ENCODE peak calls at places on chromosomes 3 and 15, in five cellular contexts. One of them, this sample, is unnamed.

GRCh38 chr15:82858932-82859331 is 49.5 kb downstream of the WHAMM start:
- DNase-seq in GM12878: no peak
- DNase-seq in H1: no peak
- DNase-seq in K562: no peak
- DNase-seq in HCT116: no peak
- DNase-seq in this sample: no peak

GRCh38 chr3:81643721-81644120 is 117.7 kb downstream of the GBE1 start:
- DNase-seq in GM12878: no peak
- DNase-seq in H1: no peak
- DNase-seq in K562: no peak
- DNase-seq in HCT116: peak; percentile 4
- DNase-seq in this sample: peak; percentile 9

GRCh38 chr15:63973212-63974009 is 72.9 kb downstream of the DAPK2 start:
- DNase-seq in GM12878: no peak
- DNase-seq in H1: no peak
- DNase-seq in K562: no peak
- DNase-seq in HCT116: no peak
- DNase-seq in this sample: no peak

GRCh38 chr3:179260949-179261765 is 10.2 kb upstream of the KCNMB3 start:
- DNase-seq in GM12878: no peak
- DNase-seq in H1: peak; percentile 79
- DNase-seq in K562: peak; percentile 93
- DNase-seq in HCT116: no peak
- DNase-seq in this sample: peak; percentile 37

GRCh38 chr15:87118424-87118823 is 1038.8 kb downstream of the AGBL1 start:
- DNase-seq in GM12878: no peak
- DNase-seq in H1: no peak
- DNase-seq in K562: no peak
- DNase-seq in HCT116: no peak
- DNase-seq in this sample: no peak

GRCh38 chr3:25548836-25549235 is 115.9 kb downstream of the TOP2B start:
- DNase-seq in GM12878: no peak
- DNase-seq in H1: no peak
- DNase-seq in K562: no peak
- DNase-seq in HCT116: no peak
- DNase-seq in this sample: no peak

GRCh38 chr15:40010681-40011080 is 28.3 kb downstream of the SRP14 start:
- DNase-seq in GM12878: no peak
- DNase-seq in H1: no peak
- DNase-seq in K562: no peak
- DNase-seq in HCT116: no peak
- DNase-seq in this sample: no peak

GRCh38 chr3:30553641-30554316 is 52.6 kb upstream of the TGFBR2 start:
- DNase-seq in GM12878: no peak
- DNase-seq in H1: no peak
- DNase-seq in K562: no peak
- DNase-seq in HCT116: no peak
- DNase-seq in this sample: no peak

GRCh38 chr3:160879859-160880258 is 123.8 kb downstream of the PPM1L start:
- DNase-seq in GM12878: no peak
- DNase-seq in H1: no peak
- DNase-seq in K562: no peak
- DNase-seq in HCT116: no peak
- DNase-seq in this sample: no peak

GRCh38 chr15:32844118-32844711 is 126.4 kb downstream of the GREM1 start:
- DNase-seq in GM12878: no peak
- DNase-seq in H1: no peak
- DNase-seq in K562: peak; percentile 27
- DNase-seq in HCT116: peak; percentile 40
- DNase-seq in this sample: peak; percentile 30

GRCh38 chr15:81166949-81167816 is 29.5 kb upstream of the IL16 start:
- DNase-seq in GM12878: no peak
- DNase-seq in H1: no peak
- DNase-seq in K562: peak; percentile 62
- DNase-seq in HCT116: no peak
- DNase-seq in this sample: no peak

GRCh38 chr3:65151660-65152059 is 463.9 kb upstream of the ADAMTS9 start:
- DNase-seq in GM12878: no peak
- DNase-seq in H1: no peak
- DNase-seq in K562: no peak
- DNase-seq in HCT116: no peak
- DNase-seq in this sample: no peak

GRCh38 chr3:187292631-187293513 is 1.3 kb upstream of the MASP1 start:
- DNase-seq in GM12878: no peak
- DNase-seq in H1: no peak
- DNase-seq in K562: no peak
- DNase-seq in HCT116: no peak
- DNase-seq in this sample: no peak

GRCh38 chr15:63499611-63500010 is 4.8 kb upstream of the USP3 start:
- DNase-seq in GM12878: no peak
- DNase-seq in H1: no peak
- DNase-seq in K562: no peak
- DNase-seq in HCT116: no peak
- DNase-seq in this sample: no peak

GRCh38 chr3:29345923-29346322 is 65.1 kb downstream of the RBMS3 start:
- DNase-seq in GM12878: no peak
- DNase-seq in H1: no peak
- DNase-seq in K562: no peak
- DNase-seq in HCT116: no peak
- DNase-seq in this sample: no peak

GRCh38 chr3:126149960-126150515 is 30.3 kb downstream of the ALDH1L1 start:
- DNase-seq in GM12878: no peak
- DNase-seq in H1: peak; percentile 28
- DNase-seq in K562: no peak
- DNase-seq in HCT116: no peak
- DNase-seq in this sample: no peak

GRCh38 chr3:138594150-138594934 is at the start of gene CEP70:
- DNase-seq in GM12878: peak; percentile 78
- DNase-seq in H1: peak; percentile 96
- DNase-seq in K562: peak; percentile 92
- DNase-seq in HCT116: peak; percentile 90
- DNase-seq in this sample: peak; percentile 94

GRCh38 chr3:169189486-169189885 is 474.0 kb downstream of the MECOM start:
- DNase-seq in GM12878: no peak
- DNase-seq in H1: no peak
- DNase-seq in K562: no peak
- DNase-seq in HCT116: no peak
- DNase-seq in this sample: no peak

GRCh38 chr15:78800189-78800588 is 11.1 kb downstream of the ADAMTS7 start:
- DNase-seq in GM12878: no peak
- DNase-seq in H1: no peak
- DNase-seq in K562: no peak
- DNase-seq in HCT116: no peak
- DNase-seq in this sample: no peak

GRCh38 chr3:129502641-129503386 is 25.6 kb upstream of the RHO start:
- DNase-seq in GM12878: no peak
- DNase-seq in H1: no peak
- DNase-seq in K562: no peak
- DNase-seq in HCT116: no peak
- DNase-seq in this sample: no peak

GRCh38 chr3:184005981-184006507 is 11.6 kb downstream of the ABCC5 start:
- DNase-seq in GM12878: peak; percentile 27
- DNase-seq in H1: no peak
- DNase-seq in K562: peak; percentile 35
- DNase-seq in HCT116: peak; percentile 78
- DNase-seq in this sample: no peak

GRCh38 chr3:16917256-16917935 is 32.6 kb downstream of the PLCL2 start:
- DNase-seq in GM12878: no peak
- DNase-seq in H1: no peak
- DNase-seq in K562: no peak
- DNase-seq in HCT116: no peak
- DNase-seq in this sample: no peak

GRCh38 chr3:107431298-107432012 is 54.2 kb downstream of the CCDC54 start:
- DNase-seq in GM12878: no peak
- DNase-seq in H1: peak; percentile 83
- DNase-seq in K562: peak; percentile 32
- DNase-seq in HCT116: no peak
- DNase-seq in this sample: no peak

DNA sequence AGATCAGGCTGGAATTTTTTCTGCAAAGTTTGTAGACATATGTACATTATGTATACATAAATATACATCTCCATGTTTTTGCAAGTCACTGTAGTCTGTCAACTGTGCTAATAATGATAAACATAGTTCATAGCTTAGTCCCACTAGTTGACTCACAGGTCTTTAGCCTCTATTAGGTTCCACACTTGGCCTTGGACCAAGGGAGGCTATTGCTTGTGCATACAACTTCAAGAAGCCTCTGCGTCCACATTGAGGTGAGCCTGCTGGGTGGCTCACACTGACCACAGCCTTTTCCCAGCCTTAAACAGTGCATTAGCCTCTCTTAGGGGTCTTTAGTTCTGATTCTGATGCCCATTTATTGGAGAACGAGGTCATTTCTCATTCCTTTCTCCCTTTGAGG is 243.9 kb upstream of the PEX5L start:
- DNase-seq in GM12878: no peak
- DNase-seq in H1: no peak
- DNase-seq in K562: no peak
- DNase-seq in HCT116: no peak
- DNase-seq in this sample: no peak
- TF ChIP-seq MAX in GM12878: no peak
- TF ChIP-seq MAX in H1: no peak
- TF ChIP-seq MAX in K562: no peak
- TF ChIP-seq MAX in HCT116: no peak
- TF ChIP-seq MAX in this sample: no peak

DNA sequence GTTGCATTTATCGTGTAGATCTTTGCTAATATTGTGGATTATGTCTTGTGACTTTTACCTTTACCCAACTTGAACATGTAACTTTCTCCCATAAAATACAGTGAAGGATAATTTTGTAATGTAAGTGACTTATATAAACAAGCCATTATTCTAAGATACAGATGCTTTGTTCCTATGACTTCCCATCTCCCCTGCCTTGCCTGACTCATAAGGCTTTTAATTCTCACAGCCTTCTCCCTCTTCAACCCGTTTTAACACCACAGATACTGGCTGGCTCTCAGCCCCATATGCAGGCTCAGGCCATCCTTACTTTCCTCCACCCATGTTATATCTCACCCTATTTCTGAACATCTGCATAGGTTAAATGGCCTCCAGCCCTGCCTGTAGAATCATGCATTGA is 4.1 kb downstream of the CCNDBP1 start:
- DNase-seq in GM12878: no peak
- DNase-seq in H1: no peak
- DNase-seq in K562: no peak
- DNase-seq in HCT116: no peak
- DNase-seq in this sample: no peak
- TF ChIP-seq ZNF274 in GM12878: no peak
- TF ChIP-seq ZNF274 in H1: no peak
- TF ChIP-seq ZNF274 in K562: no peak
- TF ChIP-seq ZNF274 in HCT116: no peak
- TF ChIP-seq ZNF274 in this sample: no peak

GRCh38 chr3:148955544-148956346 is 35.6 kb upstream of the GYG1 start:
- DNase-seq in GM12878: no peak
- DNase-seq in H1: peak; percentile 53
- DNase-seq in K562: no peak
- DNase-seq in HCT116: peak; percentile 48
- DNase-seq in this sample: peak; percentile 47
- TF ChIP-seq MAX in GM12878: no peak
- TF ChIP-seq MAX in H1: no peak
- TF ChIP-seq MAX in K562: no peak
- TF ChIP-seq MAX in HCT116: no peak
- TF ChIP-seq MAX in this sample: no peak

GRCh38 chr3:98766924-98767323 is 3.8 kb downstream of the ST3GAL6 start:
- DNase-seq in GM12878: no peak
- DNase-seq in H1: no peak
- DNase-seq in K562: no peak
- DNase-seq in HCT116: no peak
- DNase-seq in this sample: no peak

GRCh38 chr3:98772022-98772421 is 8.9 kb downstream of the ST3GAL6 start:
- DNase-seq in GM12878: no peak
- DNase-seq in H1: no peak
- DNase-seq in K562: no peak
- DNase-seq in HCT116: no peak
- DNase-seq in this sample: no peak

GRCh38 chr3:98768961-98769360 is 5.8 kb downstream of the ST3GAL6 start:
- DNase-seq in GM12878: no peak
- DNase-seq in H1: no peak
- DNase-seq in K562: no peak
- DNase-seq in HCT116: no peak
- DNase-seq in this sample: no peak

GRCh38 chr3:98769436-98769835 is 6.3 kb downstream of the ST3GAL6 start:
- DNase-seq in GM12878: no peak
- DNase-seq in H1: no peak
- DNase-seq in K562: no peak
- DNase-seq in HCT116: no peak
- DNase-seq in this sample: no peak

DNA sequence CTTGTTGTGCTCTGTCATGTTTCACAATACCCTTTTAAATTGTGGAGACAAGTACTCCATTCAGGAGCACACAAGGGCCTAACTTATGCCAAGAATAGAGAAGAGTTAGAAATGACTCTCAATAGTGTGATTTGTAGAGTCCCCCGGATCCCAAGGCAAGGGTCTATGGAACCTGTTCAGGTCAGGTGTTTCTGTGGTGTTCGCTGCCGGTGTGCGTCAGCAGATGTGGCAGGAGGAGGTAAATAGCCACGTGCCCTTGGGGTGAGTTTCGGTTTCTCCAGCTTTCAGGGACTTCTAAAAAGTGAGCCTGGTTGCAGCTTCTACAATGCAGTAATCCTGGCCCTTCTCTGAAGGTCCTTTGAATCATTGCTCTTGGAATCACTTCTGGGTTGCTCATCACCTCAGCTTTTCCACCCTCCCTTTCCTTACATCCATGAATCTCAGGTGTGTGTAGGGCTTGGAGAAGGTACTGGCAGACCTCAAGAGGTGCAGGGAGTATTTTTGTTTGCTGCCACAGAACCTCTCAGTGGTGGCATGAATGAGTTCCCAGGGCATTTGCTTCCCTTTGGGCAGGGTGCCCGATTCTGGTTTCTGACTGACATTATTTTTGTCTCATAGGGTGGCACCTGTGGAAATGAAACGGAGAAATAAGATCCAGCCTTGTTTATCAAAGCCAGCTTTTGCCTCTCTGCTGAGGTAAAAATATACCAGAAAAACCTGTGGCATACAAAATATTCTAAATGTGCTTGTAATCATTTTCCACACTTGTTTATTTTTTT is 7.3 kb downstream of the ST3GAL6 start:
- DNase-seq in GM12878: peak; percentile 53
- DNase-seq in H1: no peak
- DNase-seq in K562: no peak
- DNase-seq in HCT116: no peak
- DNase-seq in this sample: no peak
- TF ChIP-seq ZNF274 in GM12878: no peak
- TF ChIP-seq ZNF274 in H1: no peak
- TF ChIP-seq ZNF274 in K562: no peak
- TF ChIP-seq ZNF274 in HCT116: no peak
- TF ChIP-seq ZNF274 in this sample: no peak

DNA sequence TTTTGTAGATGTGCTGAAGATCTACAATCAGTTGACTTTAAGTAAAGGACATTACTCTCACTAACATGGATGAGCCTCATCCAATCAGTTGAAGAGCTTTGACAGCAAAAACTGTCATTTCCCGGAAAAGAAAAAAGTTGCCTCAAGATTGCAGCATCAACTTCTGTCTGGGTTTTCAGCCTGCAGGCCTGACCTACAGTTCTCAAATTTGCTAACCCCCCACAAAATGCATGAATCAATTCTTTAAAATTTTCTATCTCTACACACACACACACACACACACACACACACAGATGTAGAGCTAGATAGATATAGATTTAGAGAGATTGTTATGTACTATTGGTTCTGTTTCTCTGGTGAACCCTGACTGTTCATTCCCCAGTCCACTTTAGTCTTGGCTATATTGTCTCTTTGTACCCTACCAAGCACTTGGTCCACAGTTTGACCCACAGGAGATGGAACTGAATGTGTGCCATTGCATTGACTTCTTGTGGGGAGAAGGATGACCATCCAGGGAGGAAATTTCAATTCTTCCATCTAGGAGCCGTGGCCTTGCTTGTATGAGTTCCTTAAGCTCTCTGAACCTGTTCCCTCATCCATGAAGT is 228.3 kb downstream of the CLSTN2 start:
- DNase-seq in GM12878: no peak
- DNase-seq in H1: no peak
- DNase-seq in K562: no peak
- DNase-seq in HCT116: no peak
- DNase-seq in this sample: no peak
- TF ChIP-seq MAX in GM12878: no peak
- TF ChIP-seq MAX in H1: no peak
- TF ChIP-seq MAX in K562: no peak
- TF ChIP-seq MAX in HCT116: no peak
- TF ChIP-seq MAX in this sample: no peak

This sample was measured in HepG2.